ENCODE peak calls at places on chromosomes 5 and 9, in four cellular contexts. I is IMR-90, B is mesenchymal stem cell, F is H9. L is an unnamed sample.

GRCh38 chr5:158456756-158457155 is 597.8 kb upstream of the CLINT1 start:
- DNase-seq in F (no peak), B (peak), I (peak), L (peak)

GRCh38 chr5:124738751-124739559 is 7.5 kb downstream of the ZNF608 start:
- DNase-seq in B (peak), I (no peak), F (peak), L (peak)

GRCh38 chr5:54518146-54519082 is 855 bp downstream of the SNX18 start:
- DNase-seq in F (peak), B (peak), I (peak), L (peak)

GRCh38 chr9:134267305-134268265 is 58.7 kb upstream of the RXRA start:
- DNase-seq in I (no peak), B (no peak), F (peak), L (peak)

GRCh38 chr9:110217656-110218099 is 9.7 kb upstream of the C9orf152 start:
- DNase-seq in B (peak), I (peak), F (no peak), L (peak)

GRCh38 chr5:128681764-128682664 is 144.0 kb upstream of the FBN2 start:
- DNase-seq in I (no peak), F (no peak), B (no peak), L (peak)

GRCh38 chr5:149282966-149283332 is 11.3 kb downstream of the AFAP1L1 start:
- DNase-seq in I (no peak), F (no peak), B (no peak), L (no peak)

GRCh38 chr9:135290086-135290485 is 189.5 kb upstream of the PPP1R26 start:
- DNase-seq in B (no peak), F (no peak), I (no peak), L (no peak)

GRCh38 chr9:112433715-112434392 is 52.8 kb upstream of the KIAA1958 start:
- DNase-seq in I (no peak), F (no peak), B (no peak), L (no peak)

GRCh38 chr5:154237946-154238345 is 47.4 kb downstream of the GALNT10 start:
- DNase-seq in I (no peak), F (no peak), B (no peak), L (no peak)

GRCh38 chr5:7754997-7755596 is 95.8 kb downstream of the CFAP90 start:
- DNase-seq in B (no peak), F (peak), I (peak), L (peak)

GRCh38 chr5:30152431-30152830 is 1041.1 kb upstream of the CDH6 start:
- DNase-seq in B (no peak), F (no peak), I (no peak), L (no peak)

GRCh38 chr9:21967169-21967568 is 27.0 kb downstream of the CDKN2A start:
- DNase-seq in I (no peak), B (no peak), F (peak), L (peak)

GRCh38 chr9:21969011-21969935 is 24.9 kb downstream of the CDKN2A start:
- DNase-seq in B (no peak), F (peak), I (no peak), L (peak)

GRCh38 chr9:21966140-21966851 is 27.9 kb downstream of the CDKN2A start:
- DNase-seq in B (no peak), F (peak), I (no peak), L (peak)

GRCh38 chr9:21968331-21969010 is 25.7 kb downstream of the CDKN2A start:
- DNase-seq in B (peak), I (no peak), F (peak), L (peak)

DNA sequence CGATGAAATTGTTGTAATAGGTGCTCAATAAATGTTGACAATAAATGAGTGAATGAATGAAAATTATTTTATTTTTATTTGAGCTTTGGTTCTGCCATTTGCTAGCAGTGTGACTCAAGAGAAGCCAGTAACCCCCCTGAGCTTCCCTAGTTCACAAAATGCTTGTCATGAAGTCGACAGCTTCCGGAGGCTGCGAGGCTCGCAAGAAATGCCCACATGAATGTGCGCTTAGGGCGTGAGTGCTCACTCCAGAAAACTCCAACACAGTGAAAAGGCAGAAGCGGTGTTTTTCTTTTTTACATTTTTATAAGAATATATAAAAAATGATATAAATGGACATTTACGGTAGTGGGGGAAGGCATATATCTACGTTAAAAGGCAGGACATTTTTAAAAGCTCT is 26.5 kb downstream of the CDKN2A start:
- DNase-seq in F (no peak), I (no peak), B (no peak), L (peak)
- H3K9ac ChIP-seq in F (no peak), I (no peak), B (no peak), L (no peak)

GRCh38 chr9:132238026-132238972 is 76.4 kb downstream of the NTNG2 start:
- DNase-seq in F (no peak), I (no peak), B (no peak), L (no peak)
- H2AK5ac ChIP-seq in F (no peak), I (no peak), B (no peak), L (no peak)

GRCh38 chr9:130189840-130190239 is 17.6 kb downstream of the NCS1 start:
- DNase-seq in F (no peak), B (peak), I (peak), L (no peak)

GRCh38 chr9:130191068-130191748 is 19.0 kb downstream of the NCS1 start:
- DNase-seq in I (no peak), F (no peak), B (no peak), L (no peak)

GRCh38 chr9:130187523-130187846 is 15.3 kb downstream of the NCS1 start:
- DNase-seq in B (no peak), I (no peak), F (no peak), L (no peak)

GRCh38 chr9:130186839-130187522 is 14.8 kb downstream of the NCS1 start:
- DNase-seq in F (peak), I (peak), B (peak), L (peak)

GRCh38 chr9:130188860-130189481 is 16.8 kb downstream of the NCS1 start:
- DNase-seq in B (no peak), I (no peak), F (no peak), L (no peak)
- H3K27ac ChIP-seq in B (no peak), I (no peak), F (no peak), L (no peak)

DNA sequence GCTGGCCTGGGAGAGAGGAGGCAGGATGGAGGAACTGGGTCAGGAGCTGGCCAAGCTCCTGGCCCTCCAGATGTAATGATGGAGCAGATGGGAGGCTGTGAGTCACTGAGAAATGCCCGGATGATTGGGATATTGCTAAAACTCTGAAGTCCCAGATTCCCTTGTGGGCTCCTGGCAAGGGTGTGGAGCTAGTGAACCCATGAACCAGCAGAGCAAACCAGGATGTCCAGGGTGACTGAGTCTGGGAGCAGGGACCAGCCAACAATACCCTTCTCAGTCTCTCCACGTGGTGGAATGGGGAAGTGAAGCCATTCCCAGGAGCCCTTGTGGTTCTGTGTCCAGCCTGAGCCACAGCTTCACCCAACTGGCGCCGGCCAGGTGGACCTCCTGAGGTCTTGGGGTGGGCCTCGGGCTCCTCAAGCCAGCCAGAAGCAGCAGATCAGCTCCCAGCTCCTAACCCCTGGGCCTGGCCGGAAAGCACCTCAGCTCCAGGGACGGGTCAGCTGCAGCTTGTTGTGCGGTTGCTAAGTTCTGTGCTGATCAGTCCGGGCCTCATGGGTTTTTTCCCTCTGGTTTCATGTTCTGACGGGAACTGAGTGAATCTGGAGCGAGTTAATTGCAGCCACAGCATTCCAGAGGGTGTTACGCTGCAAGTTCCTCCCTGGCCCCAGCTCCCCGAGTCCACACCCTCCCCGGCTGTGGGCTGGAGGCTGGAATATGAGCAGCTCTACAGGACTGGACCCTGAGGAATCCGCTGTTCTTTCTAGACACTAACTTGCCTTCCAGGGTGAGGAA is 37.6 kb downstream of the DUSP1 start:
- DNase-seq in B (peak), I (peak), F (no peak), L (peak)
- H3K9ac ChIP-seq in B (peak), I (peak), F (no peak), L (no peak)